ENCODE peak calls at places on chromosomes 6 and 20, in ten cellular contexts. N is cortex of kidney; D is D341Med; W is ACHN; Z is skeletal muscle cell; E is NCI-H526 treated with DMSO at 0.1 percent for 48 hours; G is brain microvascular endothelial cell; L is RPMI7951; H is stimulated activated CD4-positive, alpha-beta T cell treated with anti-CD3 and anti-CD28 coated beads, Interleukin-1b, Interleukin-23, amount 100 ng/mL, for 24 hours; K is HEK293T. X is an unnamed sample.

GRCh38 chr6:149306967-149307366 is 10.5 kb upstream of the TAB2 start:
- DNase-seq in N (no peak), D (no peak), W (peak), Z (peak), E (no peak), G (peak), L (peak), H (no peak), K (no peak), X (no peak)

GRCh38 chr6:142014515-142014914 is 118.2 kb upstream of the GJE1 start:
- DNase-seq in N (no peak), D (no peak), W (peak), Z (peak), E (no peak), G (peak), L (peak), H (no peak), K (no peak), X (no peak)

GRCh38 chr6:106581468-106581867 is 47.8 kb downstream of the RTN4IP1 start:
- DNase-seq in N (no peak), D (no peak), W (no peak), Z (no peak), E (no peak), G (no peak), L (no peak), H (no peak), K (no peak), X (no peak)

GRCh38 chr20:47762699-47763098 is 22.6 kb downstream of the SULF2 start:
- DNase-seq in N (no peak), D (no peak), W (no peak), Z (no peak), E (no peak), G (no peak), L (peak), H (no peak), K (no peak), X (no peak)

GRCh38 chr20:33401042-33401921 is at the start of gene CDK5RAP1:
- DNase-seq in N (no peak), D (peak), W (peak), Z (peak), E (peak), G (peak), L (peak), H (peak), K (peak), X (peak)

GRCh38 chr6:125808060-125808459 is 17.3 kb downstream of the NCOA7 start:
- DNase-seq in N (no peak), D (no peak), W (no peak), Z (no peak), E (peak), G (peak), L (no peak), H (no peak), K (no peak), X (no peak)

GRCh38 chr6:146805546-146806325 is 207.0 kb downstream of the ADGB start:
- DNase-seq in N (no peak), D (no peak), W (no peak), Z (no peak), E (no peak), G (no peak), L (no peak), H (no peak), K (no peak), X (no peak)

GRCh38 chr6:20801595-20801994 is 267.3 kb downstream of the CDKAL1 start:
- DNase-seq in N (no peak), D (no peak), W (no peak), Z (no peak), E (no peak), G (no peak), L (no peak), H (no peak), K (no peak), X (no peak)

GRCh38 chr6:27296106-27296783 is 15.8 kb downstream of the POM121L2 start:
- DNase-seq in N (no peak), D (peak), W (peak), Z (no peak), E (no peak), G (peak), L (peak), H (no peak), K (peak), X (no peak)

GRCh38 chr20:46220808-46221207 is 87.5 kb downstream of the CDH22 start:
- DNase-seq in N (no peak), D (no peak), W (peak), Z (no peak), E (peak), G (no peak), L (peak), H (no peak), K (no peak), X (no peak)

GRCh38 chr6:139932671-139933070 is 558.2 kb upstream of the CITED2 start:
- DNase-seq in N (no peak), D (no peak), W (no peak), Z (no peak), E (no peak), G (no peak), L (no peak), H (no peak), K (no peak), X (no peak)

GRCh38 chr20:57384486-57384885 is 6.7 kb upstream of the RBM38 start:
- DNase-seq in N (no peak), D (no peak), W (no peak), Z (no peak), E (no peak), G (no peak), L (no peak), H (no peak), K (no peak), X (no peak)

GRCh38 chr20:43916875-43917371 is 2.3 kb downstream of the TOX2 start:
- DNase-seq in N (no peak), D (no peak), W (no peak), Z (no peak), E (no peak), G (no peak), L (peak), H (no peak), K (no peak), X (no peak)

GRCh38 chr6:168050861-168051586 is 28.0 kb downstream of the FRMD1 start:
- DNase-seq in N (no peak), D (no peak), W (no peak), Z (no peak), E (no peak), G (no peak), L (no peak), H (no peak), K (peak), X (no peak)

GRCh38 chr20:63344151-63344470 is 17.0 kb downstream of the CHRNA4 start:
- DNase-seq in N (no peak), D (no peak), W (no peak), Z (no peak), E (no peak), G (no peak), L (no peak), H (no peak), K (no peak), X (no peak)

GRCh38 chr6:65776332-65776731 is 69.3 kb upstream of the EYS start:
- DNase-seq in N (no peak), D (peak), W (no peak), Z (no peak), E (no peak), G (no peak), L (no peak), H (no peak), K (peak), X (no peak)

GRCh38 chr6:88263591-88263990 is 97.4 kb upstream of the CNR1 start:
- DNase-seq in N (no peak), D (no peak), W (no peak), Z (no peak), E (no peak), G (no peak), L (no peak), H (no peak), K (no peak), X (no peak)

GRCh38 chr6:115665310-115665709 is 395.4 kb downstream of the FRK start:
- DNase-seq in N (no peak), D (no peak), W (no peak), Z (no peak), E (no peak), G (no peak), L (no peak), H (no peak), K (no peak), X (no peak)

GRCh38 chr20:987677-988076 is 14.4 kb downstream of the RSPO4 start:
- DNase-seq in N (no peak), D (no peak), W (no peak), Z (no peak), E (no peak), G (no peak), L (no peak), H (no peak), K (no peak), X (no peak)

X was measured in NCI-H1048.